ENCODE peak calls at places on chromosomes 13 and 19, in five cellular contexts. R is Panc1, O is endodermal cell, L is tibial artery, G is psoas muscle. B is an unnamed sample. For H3K4me1 and H3K9me3, the result is how much of the 10 kb centered on the place peaks cover.

GRCh38 chr19:51166846-51167490 is 24.9 kb downstream of the SIGLEC7 start:
- DNase-seq in R (no peak), O (no peak), L (no peak), G (no peak), B (peak)

GRCh38 chr19:6414793-6415591 is 9.6 kb downstream of the KHSRP start:
- DNase-seq in R (no peak), O (no peak), L (no peak), G (peak), B (no peak)

GRCh38 chr19:14248578-14249011 is 42.6 kb upstream of the ADGRL1 start:
- DNase-seq in R (no peak), O (peak), L (no peak), G (no peak), B (peak)

GRCh38 chr13:79528759-79529191 is 47.8 kb downstream of the NDFIP2 start:
- DNase-seq in R (no peak), O (no peak), L (no peak), G (no peak), B (no peak)

GRCh38 chr19:46299004-46299509 is 2.2 kb downstream of the HIF3A start:
- DNase-seq in R (no peak), O (peak), L (peak), G (peak), B (no peak)

GRCh38 chr19:52524086-52524485 is 3.4 kb upstream of the ZNF808 start:
- DNase-seq in R (no peak), O (no peak), L (no peak), G (no peak), B (no peak)

GRCh38 chr13:52925775-52926285 is 77.4 kb upstream of the PCDH8 start:
- DNase-seq in R (no peak), O (no peak), L (no peak), G (peak), B (no peak)

GRCh38 chr13:21637296-21637695 is 33.3 kb upstream of the MICU2 start:
- DNase-seq in R (no peak), O (no peak), L (no peak), G (no peak), B (no peak)

GRCh38 chr19:43784251-43784980 is 3.6 kb upstream of the KCNN4 start:
- DNase-seq in R (no peak), O (peak), L (peak), G (no peak), B (peak)

GRCh38 chr19:44644391-44645016 is 794 bp downstream of the PVR start:
- DNase-seq in R (no peak), O (peak), L (no peak), G (no peak), B (no peak)

GRCh38 chr19:48668761-48669160 is 4.1 kb downstream of the NTN5 start:
- DNase-seq in R (no peak), O (no peak), L (no peak), G (no peak), B (no peak)

GRCh38 chr13:99655351-99656091 is 154.2 kb downstream of the TM9SF2 start:
- DNase-seq in R (no peak), O (no peak), L (no peak), G (no peak), B (no peak)

GRCh38 chr19:41219924-41220567 is 1.0 kb downstream of the AXL start:
- DNase-seq in R (no peak), O (peak), L (peak), G (peak), B (no peak)

GRCh38 chr13:89454736-89455135 is 1783.6 kb downstream of the SLITRK5 start:
- DNase-seq in R (no peak), O (no peak), L (no peak), G (no peak), B (no peak)

GRCh38 chr13:110372676-110373075 is 65.6 kb downstream of the COL4A2 start:
- DNase-seq in R (no peak), O (no peak), L (no peak), G (no peak), B (no peak)

GRCh38 chr13:74098077-74098476 is 36.1 kb downstream of the KLF12 start:
- DNase-seq in R (no peak), O (no peak), L (no peak), G (no peak), B (no peak)

GRCh38 chr13:72495681-72496080 is 231.7 kb downstream of the MZT1 start:
- DNase-seq in R (no peak), O (no peak), L (no peak), G (no peak), B (no peak)

DNA sequence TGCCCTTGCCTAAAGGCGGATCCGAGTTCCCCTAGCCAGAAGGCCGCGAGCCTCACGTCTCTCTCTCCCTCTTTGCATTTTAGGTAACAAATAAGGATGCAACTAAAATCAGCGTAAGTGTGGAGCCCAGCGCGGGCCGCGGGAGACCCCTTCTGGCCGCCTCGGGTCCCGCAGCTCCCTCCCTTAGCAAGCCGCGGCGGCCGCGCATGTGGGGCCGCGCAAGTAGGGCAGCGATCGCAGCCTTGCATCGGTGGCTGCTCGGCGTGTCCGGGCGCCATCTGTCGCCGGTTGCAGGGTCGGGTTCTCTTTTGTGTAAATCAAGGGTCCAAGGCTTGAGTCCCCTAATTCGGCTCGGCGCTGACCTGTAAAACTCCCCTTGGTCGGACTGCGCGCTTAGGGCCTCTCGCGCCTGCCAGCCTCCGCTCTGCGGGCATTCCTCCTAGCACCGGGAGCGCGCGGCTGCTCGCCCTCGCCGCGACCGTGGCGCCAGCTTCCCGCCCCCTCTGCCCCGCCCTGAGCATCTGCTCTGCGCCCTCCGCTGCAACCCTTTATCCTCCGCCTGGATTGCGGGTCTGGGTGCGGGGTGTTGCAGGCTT is 2.7 kb downstream of the VSTM2B start:
- DNase-seq in R (no peak), O (peak), L (no peak), G (peak), B (peak)
- H3K4me1 ChIP-seq in R (under half), O (under half), L (under half), G (under half), B (under half)

GRCh38 chr13:26541041-26541440 is 16.4 kb upstream of the WASF3 start:
- DNase-seq in R (no peak), O (no peak), L (no peak), G (no peak), B (no peak)
- H3K27ac ChIP-seq in R (no peak), O (no peak), L (no peak), G (no peak), B (no peak)

DNA sequence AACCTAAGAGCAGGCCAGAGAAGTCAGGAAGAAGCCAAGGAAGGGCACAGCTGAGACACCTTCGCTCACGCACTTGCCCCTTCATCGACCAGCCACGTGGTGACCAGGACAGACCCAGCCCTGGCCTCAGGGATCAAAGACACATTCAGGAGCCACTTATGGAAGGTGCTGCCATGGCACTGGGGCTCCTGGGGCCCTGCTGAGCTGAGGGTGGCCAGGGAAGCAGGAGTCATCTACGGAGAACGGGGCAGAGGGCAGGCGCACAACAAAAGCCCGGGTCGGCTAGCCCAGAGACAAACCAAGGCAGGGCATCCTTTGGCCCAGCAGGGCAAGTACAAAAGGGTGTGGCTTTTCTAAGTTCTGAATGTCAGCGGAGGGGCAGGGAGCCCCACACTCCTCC is 2.3 kb downstream of the PLPP2 start:
- DNase-seq in R (no peak), O (peak), L (no peak), G (peak), B (no peak)
- H3K9me3 ChIP-seq in R (under half), O (under half), L (under half), G (under half), B (under half)

DNA sequence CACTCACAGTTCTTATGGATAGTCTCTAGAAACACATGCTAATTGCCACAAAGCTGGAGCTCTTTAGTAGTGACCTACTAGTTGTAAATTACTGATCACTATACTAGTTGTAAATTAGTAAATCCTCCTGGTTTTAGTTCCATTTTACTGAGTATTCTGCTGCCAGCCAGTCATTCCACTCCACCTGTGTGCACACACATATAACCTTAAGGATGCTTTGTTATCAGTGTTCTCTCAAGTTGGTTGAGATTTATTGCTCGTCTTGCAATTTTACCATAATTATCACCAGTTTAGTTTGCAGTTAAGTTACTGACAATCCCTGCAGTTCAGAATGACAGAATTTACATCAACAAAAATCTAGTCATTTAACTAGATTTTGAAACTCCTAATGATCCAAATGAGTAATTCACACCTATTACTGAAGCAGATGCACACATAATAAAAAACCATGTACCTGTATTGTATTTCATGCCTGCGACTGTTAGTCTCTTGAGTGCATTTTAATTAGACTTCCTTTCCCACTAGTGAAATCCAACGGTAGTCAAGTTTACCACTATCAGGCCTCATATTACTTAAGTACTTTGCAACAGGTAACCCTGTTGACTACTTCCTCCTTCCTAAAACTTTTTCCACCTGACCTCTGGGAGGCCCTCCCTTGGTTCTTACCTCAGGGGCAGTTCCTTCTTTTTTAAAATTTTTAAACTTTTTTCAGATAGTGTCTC is 7.6 kb downstream of the TPT1 start:
- DNase-seq in R (no peak), O (no peak), L (no peak), G (no peak), B (no peak)
- H3K4me1 ChIP-seq in R (under half), O (under half), L (under half), G (half or more), B (half or more)

GRCh38 chr13:49403966-49404365 is 39.9 kb downstream of the CAB39L start:
- DNase-seq in R (no peak), O (no peak), L (no peak), G (no peak), B (no peak)
- H3K27ac ChIP-seq in R (no peak), O (no peak), L (no peak), G (no peak), B (no peak)

DNA sequence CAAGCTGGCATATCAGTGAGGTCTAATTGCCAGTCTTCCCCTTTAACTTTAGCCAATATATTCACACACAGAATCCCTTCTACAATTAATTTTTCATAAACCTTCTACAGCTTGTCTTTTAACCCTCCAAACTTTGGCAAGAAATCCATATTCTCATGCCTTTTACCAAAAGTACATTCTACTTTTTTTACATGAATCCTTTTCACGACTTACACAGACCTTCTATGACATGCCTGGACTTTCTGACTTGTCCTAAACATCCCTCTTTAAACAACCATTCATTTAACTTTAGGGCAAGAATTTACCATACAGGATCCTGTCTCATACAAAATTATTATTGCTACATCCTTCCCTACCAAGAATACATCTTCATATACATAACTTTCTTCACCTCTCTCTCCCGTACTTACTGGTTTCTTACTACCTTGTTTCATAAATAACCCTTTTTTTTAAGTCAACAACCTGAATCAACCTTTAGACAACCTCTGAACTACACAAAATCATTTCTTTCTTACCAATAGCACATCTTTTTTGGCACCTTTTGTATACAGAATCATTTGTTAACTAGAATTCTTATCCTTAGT is 23.5 kb downstream of the ZNF544 start:
- DNase-seq in R (no peak), O (no peak), L (no peak), G (no peak), B (no peak)
- H3K9me3 ChIP-seq in R (half or more), O (half or more), L (half or more), G (half or more), B (half or more)

GRCh38 chr19:13026478-13026999 is 31.3 kb downstream of the NFIX start:
- DNase-seq in R (no peak), O (no peak), L (peak), G (no peak), B (no peak)

GRCh38 chr19:13027031-13027430 is 31.8 kb downstream of the NFIX start:
- DNase-seq in R (no peak), O (no peak), L (no peak), G (no peak), B (no peak)

GRCh38 chr19:13025819-13026477 is 30.7 kb downstream of the NFIX start:
- DNase-seq in R (no peak), O (no peak), L (peak), G (no peak), B (no peak)

GRCh38 chr19:13028027-13028426 is 32.8 kb downstream of the NFIX start:
- DNase-seq in R (no peak), O (no peak), L (no peak), G (no peak), B (no peak)

GRCh38 chr19:13027557-13027956 is 32.3 kb downstream of the NFIX start:
- DNase-seq in R (no peak), O (no peak), L (no peak), G (no peak), B (no peak)
- H3K4me1 ChIP-seq in R (under half), O (under half), L (under half), G (half or more), B (under half)

GRCh38 chr13:75390229-75390628 is 91.7 kb downstream of the TBC1D4 start:
- DNase-seq in R (no peak), O (no peak), L (no peak), G (no peak), B (no peak)
- H3K27ac ChIP-seq in R (no peak), O (no peak), L (no peak), G (peak), B (no peak)

B was measured in CD8-positive, alpha-beta memory T cell.